ENCODE peak calls at places on chromosomes 7 and 10, in eight cellular contexts. A, L, R, O, B, W, E and I are unnamed samples.

GRCh38 chr7:158395780-158396214 is 191.8 kb downstream of the PTPRN2 start:
- DNase-seq in A (no peak), E (peak; percentile 1), O (no peak), W (peak; percentile 79), R (no peak), L (no peak), B (no peak), I (no peak)

GRCh38 chr7:131010714-131011436 is 276.9 kb upstream of the KLF14 start:
- DNase-seq in E (peak; percentile 78), R (no peak), B (peak; percentile 53), A (peak; percentile 95), W (no peak), L (peak; percentile 63), O (no peak), I (no peak)

GRCh38 chr7:117129538-117129955 is 176.2 kb downstream of the ST7 start:
- DNase-seq in A (no peak), E (peak; percentile 39), W (no peak), B (peak; percentile 79), L (no peak), R (no peak), O (no peak), I (no peak)

GRCh38 chr7:123771256-123771655 is 22.5 kb upstream of the WASL start:
- DNase-seq in O (no peak), B (no peak), A (no peak), E (no peak), R (no peak), L (no peak), W (no peak), I (no peak)

GRCh38 chr10:112663181-112663879 is 216.3 kb downstream of the VTI1A start:
- DNase-seq in E (peak; percentile 90), R (peak; percentile 75), A (peak; percentile 26), O (no peak), W (no peak), B (peak; percentile 75), L (peak; percentile 73), I (peak; percentile 78)

GRCh38 chr7:876972-877311 is 588 bp downstream of the GET4 start:
- DNase-seq in L (no peak), A (peak; percentile 40), E (peak; percentile 57), O (no peak), W (no peak), B (no peak), R (no peak), I (no peak)

GRCh38 chr7:155190608-155191536 is 106.8 kb upstream of the INSIG1 start:
- DNase-seq in R (no peak), L (no peak), A (peak; percentile 21), B (no peak), W (peak; percentile 79), E (peak; percentile 73), O (peak; percentile 44), I (peak; percentile 91)

GRCh38 chr7:131769241-131769640 is 212.8 kb upstream of the PODXL start:
- DNase-seq in R (peak; percentile 6), A (no peak), L (no peak), O (no peak), E (peak; percentile 65), B (no peak), W (no peak), I (no peak)

GRCh38 chr10:73159038-73159648 is 8.7 kb downstream of the ECD start:
- DNase-seq in A (peak; percentile 67), W (peak; percentile 69), L (peak; percentile 55), E (peak; percentile 75), O (peak; percentile 64), B (no peak), R (no peak), I (no peak)

GRCh38 chr7:26090927-26091519 is 61.0 kb upstream of the NFE2L3 start:
- DNase-seq in L (peak; percentile 74), A (peak; percentile 65), E (peak; percentile 73), W (peak; percentile 87), O (peak; percentile 76), B (peak; percentile 48), R (peak; percentile 59), I (peak; percentile 86)

GRCh38 chr7:2969398-2970306 is 74.0 kb downstream of the CARD11 start:
- DNase-seq in E (no peak), O (no peak), R (no peak), A (no peak), L (no peak), W (no peak), B (no peak), I (no peak)

GRCh38 chr7:108497082-108497725 is 28.7 kb downstream of the PNPLA8 start:
- DNase-seq in B (peak; percentile 11), R (peak; percentile 40), E (peak; percentile 69), L (peak; percentile 52), W (peak; percentile 75), O (peak; percentile 77), A (peak; percentile 60), I (peak; percentile 48)

GRCh38 chr7:122304604-122304975 is at the start of gene FEZF1:
- DNase-seq in A (no peak), R (peak; percentile 53), B (no peak), O (no peak), E (peak; percentile 19), W (peak; percentile 81), L (no peak), I (peak; percentile 87)

GRCh38 chr7:122301858-122302745 is 2.4 kb downstream of the FEZF1 start:
- DNase-seq in R (no peak), O (no peak), W (peak; percentile 61), L (no peak), B (no peak), A (no peak), E (peak; percentile 22), I (peak; percentile 81)

GRCh38 chr7:122303522-122303970 is 1.0 kb downstream of the FEZF1 start:
- DNase-seq in L (no peak), O (no peak), E (no peak), W (peak; percentile 59), B (no peak), R (no peak), A (no peak), I (no peak)

GRCh38 chr7:122303971-122304603 is 463 bp downstream of the FEZF1 start:
- DNase-seq in A (no peak), B (no peak), L (no peak), R (no peak), O (no peak), E (no peak), W (peak; percentile 71), I (peak; percentile 39)

DNA sequence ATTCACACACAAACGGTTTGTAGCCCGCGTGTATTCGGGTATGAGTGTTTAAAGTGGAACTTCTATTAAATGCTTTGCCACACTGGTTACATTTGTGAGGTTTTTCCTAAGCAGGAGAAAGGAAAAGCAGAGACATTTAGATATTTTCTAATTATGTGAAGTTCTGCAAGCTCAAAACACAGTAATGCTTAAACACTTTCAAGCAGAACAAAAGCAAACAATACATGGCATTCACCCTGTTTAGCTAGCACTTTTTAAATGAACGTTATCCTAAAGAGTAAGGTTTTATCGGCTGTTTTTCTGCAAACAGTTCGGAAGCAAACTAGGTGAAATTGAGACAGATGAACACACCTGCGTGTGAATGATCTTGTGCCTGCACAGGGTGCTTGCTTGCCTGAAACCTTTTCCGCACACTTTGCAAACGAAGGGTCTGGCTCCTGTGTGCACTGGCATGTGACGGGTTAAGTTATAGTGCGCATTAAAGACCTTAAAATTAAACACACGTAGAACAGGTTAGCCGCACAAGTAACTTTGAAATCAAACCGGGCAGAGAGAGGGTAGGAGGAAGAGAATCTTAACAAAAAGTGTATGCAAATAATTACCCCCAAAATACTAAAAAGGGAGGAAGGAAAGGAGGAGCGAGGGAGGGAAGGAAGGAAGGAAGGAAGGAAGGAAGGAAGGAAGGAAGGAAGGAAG is 1.6 kb downstream of the FEZF1 start:
- DNase-seq in W (no peak), L (no peak), A (no peak), E (no peak), O (no peak), R (no peak), B (no peak), I (peak; percentile 42)
- H2AFZ ChIP-seq in W (no peak overlapping the region), L (no peak overlapping the region), A (no peak overlapping the region), E (no peak overlapping the region), O (no peak overlapping the region), R (no peak overlapping the region), B (no peak overlapping the region), I (no peak overlapping the region)

DNA sequence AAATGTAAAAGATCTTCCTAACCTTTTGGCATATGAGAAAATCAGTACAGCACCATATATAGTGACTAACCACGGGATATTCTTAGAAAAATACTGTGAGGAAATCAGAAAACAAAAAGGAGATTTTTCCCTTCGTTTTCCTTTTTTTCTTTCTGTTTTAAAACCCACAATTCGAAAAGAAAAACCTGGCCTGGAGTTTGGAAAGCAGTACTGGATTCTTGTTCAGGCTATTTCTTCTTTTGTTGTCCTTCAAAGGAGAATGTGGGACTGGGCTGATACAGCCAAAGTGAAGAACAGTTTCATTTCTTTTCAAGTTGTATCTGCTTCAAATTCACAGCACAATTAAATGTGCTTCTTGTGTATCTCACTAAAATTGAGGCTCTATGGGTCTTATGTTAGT is 156.8 kb upstream of the PHYHIPL start:
- DNase-seq in L (no peak), A (no peak), O (no peak), R (no peak), B (no peak), W (no peak), E (peak; percentile 16), I (no peak)
- H3K27ac ChIP-seq in L (no peak overlapping the region), A (no peak overlapping the region), O (no peak overlapping the region), R (no peak overlapping the region), B (no peak overlapping the region), W (no peak overlapping the region), E (no peak overlapping the region), I (no peak overlapping the region)

GRCh38 chr10:25552283-25552919 is 377.6 kb downstream of the GPR158 start:
- DNase-seq in W (no peak), E (no peak), B (peak; percentile 75), O (no peak), A (no peak), L (no peak), R (no peak), I (no peak)

GRCh38 chr10:25547391-25547790 is 372.6 kb downstream of the GPR158 start:
- DNase-seq in W (peak; percentile 31), L (no peak), O (no peak), B (peak; percentile 66), A (no peak), E (no peak), R (no peak), I (no peak)
- H3K4me3 ChIP-seq in W (no peak overlapping the region), L (no peak overlapping the region), O (no peak overlapping the region), B (peak overlapping the region; percentile 23), A (no peak overlapping the region), E (no peak overlapping the region), R (no peak overlapping the region), I (no peak overlapping the region)

DNA sequence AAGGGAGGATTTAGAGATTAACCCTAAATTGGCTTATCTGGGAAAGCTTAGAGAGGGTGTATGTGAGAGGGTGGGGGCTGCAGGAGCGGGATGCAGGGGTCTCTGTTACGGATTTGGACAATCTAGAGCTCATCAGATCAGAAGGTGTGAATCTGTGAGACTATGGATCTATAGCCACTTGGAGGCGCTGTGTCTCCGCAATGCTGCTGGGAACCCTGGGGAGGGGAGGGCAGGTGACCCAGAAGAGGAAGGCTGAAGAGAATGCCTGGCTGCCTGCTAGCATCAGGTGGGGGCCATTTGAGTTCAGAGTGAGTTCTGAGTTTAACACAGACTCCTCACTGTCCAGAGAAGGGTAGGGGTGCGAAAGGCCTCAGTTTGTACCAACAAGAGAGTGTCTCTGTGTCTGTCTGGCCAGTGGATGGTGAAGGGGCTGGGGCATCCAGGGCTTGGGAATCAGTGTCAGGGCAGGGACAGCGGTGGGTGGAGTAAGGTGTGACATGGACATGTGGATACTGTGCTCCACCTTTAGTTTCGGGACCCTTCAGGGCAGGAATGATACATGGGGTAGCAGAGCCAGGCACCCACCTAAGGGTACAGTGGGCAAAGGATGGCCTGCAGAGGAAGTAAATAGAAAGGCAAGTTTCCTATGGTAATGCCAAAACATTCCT is 187.3 kb upstream of the PRSS58 start:
- DNase-seq in O (peak; percentile 11), A (no peak), E (no peak), R (peak; percentile 12), B (no peak), W (peak; percentile 88), L (no peak), I (no peak)
- H2AFZ ChIP-seq in O (no peak overlapping the region), A (no peak overlapping the region), E (no peak overlapping the region), R (no peak overlapping the region), B (no peak overlapping the region), W (peak overlapping the region; percentile 72), L (peak overlapping the region; percentile 36), I (no peak overlapping the region)